ENCODE peak calls at places on chromosomes 2 and 18, in four cellular contexts. H is iris pigment epithelial cell; G is stimulated activated CD8-positive, alpha-beta memory T cell treated with anti-CD3 and anti-CD28 coated beads, Interleukin-7, amount 100 ng/mL, for 1 hour; K is ecto neural progenitor cell. J is an unnamed sample.

GRCh38 chr2:241853651-241854341 is 4.9 kb downstream of the PDCD1 start:
- DNase-seq in K (no peak), G (no peak), H (no peak), J (no peak)

GRCh38 chr2:6186332-6187100 is 494.3 kb downstream of the SOX11 start:
- DNase-seq in H (peak; percentile 73), K (no peak), G (no peak), J (no peak)

GRCh38 chr18:31954349-31954748 is 11.4 kb upstream of the TRAPPC8 start:
- DNase-seq in H (peak; percentile 56), K (no peak), G (no peak), J (no peak)

GRCh38 chr18:39761273-39761672 is 2193.8 kb upstream of the PIK3C3 start:
- DNase-seq in G (no peak), H (no peak), K (no peak), J (no peak)

GRCh38 chr2:11896386-11896785 is 150.0 kb downstream of the LPIN1 start:
- DNase-seq in G (no peak), H (no peak), K (peak; percentile 42), J (no peak)

GRCh38 chr2:207762146-207762545 is 7.6 kb downstream of the FZD5 start:
- DNase-seq in H (peak; percentile 36), K (no peak), G (no peak), J (no peak)

GRCh38 chr18:8942021-8942908 is 160.2 kb upstream of the NDUFV2 start:
- DNase-seq in G (no peak), H (no peak), K (no peak), J (no peak)

GRCh38 chr2:23926289-23926749 is 604 bp downstream of the ATAD2B start:
- DNase-seq in K (peak; percentile 79), G (no peak), H (peak; percentile 35), J (peak; percentile 44)

GRCh38 chr2:174546519-174547506 is 50.8 kb downstream of the WIPF1 start:
- DNase-seq in K (peak; percentile 63), H (peak; percentile 56), G (no peak), J (peak; percentile 17)

GRCh38 chr2:69798909-69799526 is 30.4 kb upstream of the GMCL1 start:
- DNase-seq in H (peak; percentile 76), G (no peak), K (no peak), J (no peak)

GRCh38 chr2:109376115-109376514 is 237.7 kb downstream of the SEPTIN10 start:
- DNase-seq in G (no peak), K (peak; percentile 32), H (peak; percentile 50), J (no peak)

GRCh38 chr2:218993345-218994315 is at the start of gene CRYBA2:
- DNase-seq in G (no peak), H (peak; percentile 24), K (peak; percentile 70), J (no peak)

GRCh38 chr2:128277961-128278681 is 40.5 kb downstream of the HS6ST1 start:
- DNase-seq in K (no peak), G (no peak), H (no peak), J (no peak)

GRCh38 chr2:205998601-205999000 is 87.4 kb downstream of the INO80D start:
- DNase-seq in H (peak; percentile 26), K (no peak), G (no peak), J (no peak)

GRCh38 chr2:46836295-46837111 is 79.1 kb downstream of the MCFD2 start:
- DNase-seq in K (no peak), G (no peak), H (peak; percentile 64), J (no peak)

GRCh38 chr2:54768772-54769428 is 45.4 kb downstream of the EML6 start:
- DNase-seq in G (no peak), K (no peak), H (no peak), J (no peak)

GRCh38 chr2:186903183-186903582 is 54.2 kb upstream of the ZSWIM2 start:
- DNase-seq in K (no peak), H (peak; percentile 18), G (no peak), J (no peak)

GRCh38 chr2:239190921-239191885 is 209.6 kb downstream of the HDAC4 start:
- DNase-seq in K (peak; percentile 49), G (no peak), H (no peak), J (no peak)

GRCh38 chr2:63903003-63903402 is 61.3 kb downstream of the UGP2 start:
- DNase-seq in G (no peak), H (peak; percentile 52), K (no peak), J (no peak)

GRCh38 chr2:73214120-73215035 is at the start of gene SMYD5:
- DNase-seq in G (peak; percentile 82), H (peak; percentile 80), K (peak; percentile 91), J (peak; percentile 90)

GRCh38 chr2:36951574-36951973 is 14.8 kb downstream of the STRN start:
- DNase-seq in K (no peak), G (no peak), H (peak; percentile 86), J (no peak)

GRCh38 chr18:50013363-50014138 is 181.4 kb downstream of the MYO5B start:
- DNase-seq in K (no peak), G (no peak), H (peak; percentile 65), J (no peak)

GRCh38 chr2:202883987-202884675 is 12.6 kb upstream of the ICA1L start:
- DNase-seq in H (peak; percentile 79), G (no peak), K (no peak), J (no peak)

GRCh38 chr2:219494952-219495530 is 3.6 kb upstream of the GMPPA start:
- DNase-seq in K (no peak), H (no peak), G (no peak), J (no peak)

GRCh38 chr2:200703132-200703925 is 108.4 kb upstream of the BZW1 start:
- DNase-seq in G (no peak), K (no peak), H (peak; percentile 81), J (peak; percentile 5)

GRCh38 chr2:85753035-85753524 is 711 bp upstream of the ATOH8 start:
- DNase-seq in K (no peak), G (no peak), H (no peak), J (no peak)

GRCh38 chr2:176763871-176764404 is 448.7 kb upstream of the HNRNPA3 start:
- DNase-seq in K (peak; percentile 53), H (no peak), G (no peak), J (no peak)

GRCh38 chr2:182649316-182649715 is 66.7 kb upstream of the DNAJC10 start:
- DNase-seq in H (peak; percentile 45), K (peak; percentile 59), G (no peak), J (peak; percentile 43)

GRCh38 chr2:157932480-157933205 is 56.5 kb upstream of the ACVR1 start:
- DNase-seq in G (no peak), K (peak; percentile 64), H (no peak), J (no peak)

GRCh38 chr2:98715812-98716451 is 15.0 kb downstream of the MGAT4A start:
- DNase-seq in H (no peak), K (no peak), G (no peak), J (no peak)

GRCh38 chr18:1048048-1048447 is 143.4 kb downstream of the ADCYAP1 start:
- DNase-seq in G (no peak), K (no peak), H (no peak), J (no peak)

GRCh38 chr2:158501301-158501700 is 44.5 kb downstream of the PKP4 start:
- DNase-seq in G (no peak), H (no peak), K (no peak), J (peak; percentile 24)

GRCh38 chr18:48106976-48107781 is 176.7 kb upstream of the SMAD2 start:
- DNase-seq in G (no peak), K (no peak), H (no peak), J (no peak)

GRCh38 chr18:24271381-24272331 is 126.0 kb downstream of the OSBPL1A start:
- DNase-seq in H (peak; percentile 85), K (peak; percentile 86), G (no peak), J (peak; percentile 20)

GRCh38 chr2:190663348-190663747 is 14.5 kb downstream of the NAB1 start:
- DNase-seq in K (no peak), G (no peak), H (no peak), J (no peak)

GRCh38 chr2:239249781-239250180 is 151.0 kb downstream of the HDAC4 start:
- DNase-seq in G (no peak), K (no peak), H (no peak), J (no peak)

GRCh38 chr2:98518106-98518505 is 73.4 kb downstream of the INPP4A start:
- DNase-seq in K (no peak), G (peak; percentile 16), H (peak; percentile 30), J (no peak)

GRCh38 chr2:24594283-24594682 is 103.2 kb downstream of the NCOA1 start:
- DNase-seq in G (no peak), K (no peak), H (no peak), J (no peak)